ENCODE peak calls at places on chromosomes 13 and 19, in four cellular contexts. M is psoas muscle; T is heart left ventricle; P is stimulated activated effector memory CD8-positive, alpha-beta T cell treated with anti-CD3 and anti-CD28 coated beads, Interleukin-12 subunit alpha, Interleukin-12 subunit beta, amount 100 ng/mL, for 72 hours. B is an unnamed sample.
A peak's percentile ranks its signal among the peaks of the same experiment; 100 is the strongest.

GRCh38 chr13:75480691-75481175 is 1.2 kb downstream of the TBC1D4 start:
- ATAC-seq in T (peak; percentile 45), P (peak; percentile 12), M (peak; percentile 75), B (peak; percentile 15)

GRCh38 chr19:17797397-17798201 is 2.7 kb downstream of the B3GNT3 start:
- ATAC-seq in T (no peak), P (peak; percentile 97), M (no peak), B (no peak)

GRCh38 chr19:7968008-7968795 is 24.7 kb upstream of the TIMM44 start:
- ATAC-seq in M (no peak), P (no peak), T (peak; percentile 3), B (no peak)

GRCh38 chr19:1168877-1169791 is 4.9 kb downstream of the SBNO2 start:
- ATAC-seq in M (peak; percentile 26), P (peak; percentile 31), T (no peak), B (peak; percentile 17)

GRCh38 chr13:30382836-30383525 is 39.3 kb upstream of the UBE2L5 start:
- ATAC-seq in M (peak; percentile 41), P (no peak), T (no peak), B (no peak)

GRCh38 chr19:50214699-50215543 is 11.5 kb downstream of the MYH14 start:
- ATAC-seq in P (no peak), T (no peak), M (peak; percentile 72), B (no peak)

GRCh38 chr13:25153736-25154135 is 18.4 kb downstream of the AMER2 start:
- ATAC-seq in P (no peak), M (no peak), T (no peak), B (no peak)

GRCh38 chr19:2719910-2720776 is 1.0 kb downstream of the DIRAS1 start:
- ATAC-seq in T (peak; percentile 72), P (no peak), M (no peak), B (no peak)

GRCh38 chr19:35015576-35016351 is 14.5 kb upstream of the SCN1B start:
- ATAC-seq in T (no peak), P (no peak), M (no peak), B (peak; percentile 54)

GRCh38 chr13:54614729-54615128 is 1586.1 kb downstream of the OLFM4 start:
- ATAC-seq in T (no peak), M (no peak), P (no peak), B (no peak)

GRCh38 chr13:75256922-75257321 is 225.0 kb downstream of the TBC1D4 start:
- ATAC-seq in P (no peak), M (no peak), T (no peak), B (no peak)

GRCh38 chr13:98853791-98854191 is 101.3 kb upstream of the SLC15A1 start:
- ATAC-seq in P (peak; percentile 100), M (peak; percentile 66), T (no peak), B (peak; percentile 66)

GRCh38 chr19:19213822-19214558 is 2.2 kb downstream of the NCAN start:
- ATAC-seq in P (no peak), M (no peak), T (no peak), B (no peak)

GRCh38 chr19:50796128-50796633 is 6.0 kb downstream of the ACP4 start:
- ATAC-seq in T (no peak), P (no peak), M (no peak), B (no peak)

GRCh38 chr19:16587031-16588023 is 15.1 kb upstream of the SLC35E1 start:
- ATAC-seq in T (peak; percentile 38), M (no peak), P (peak; percentile 25), B (no peak)

B was measured in gastroesophageal sphincter.